ENCODE peak calls at places on chromosomes 2 and 18, in ten cellular contexts. V, I, Y, R, C, J, B, P, H and T are unnamed samples.

GRCh38 chr2:72367530-72368225 is 220.0 kb upstream of the CYP26B1 start:
- DNase-seq in H (peak; percentile 99), R (peak; percentile 95), I (peak; percentile 60), B (peak; percentile 85), P (peak; percentile 83), C (peak; percentile 52), Y (peak; percentile 95), V (no peak), J (no peak), T (peak; percentile 24)

GRCh38 chr2:241237047-241237446 is 48.6 kb downstream of the ANO7 start:
- DNase-seq in C (no peak), I (no peak), V (no peak), H (no peak), J (no peak), P (no peak), B (no peak), Y (no peak), R (no peak), T (no peak)

GRCh38 chr18:7070466-7070865 is 47.1 kb downstream of the LAMA1 start:
- DNase-seq in B (no peak), H (no peak), R (no peak), J (no peak), Y (no peak), C (no peak), V (no peak), I (no peak), P (no peak), T (no peak)

GRCh38 chr2:68110102-68110501 is 47.3 kb upstream of the C1D start:
- DNase-seq in I (no peak), B (no peak), Y (no peak), P (no peak), C (no peak), R (peak; percentile 16), H (no peak), V (no peak), J (no peak), T (no peak)

GRCh38 chr18:37456873-37457272 is 108.7 kb downstream of the CELF4 start:
- DNase-seq in B (no peak), C (no peak), I (no peak), V (no peak), H (no peak), Y (no peak), R (no peak), P (no peak), J (no peak), T (no peak)

GRCh38 chr2:240947607-240948006 is 41.5 kb downstream of the CROCC2 start:
- DNase-seq in I (no peak), J (peak; percentile 8), Y (no peak), R (no peak), V (no peak), B (no peak), P (no peak), C (no peak), H (no peak), T (no peak)

GRCh38 chr18:80244956-80245730 is 2.2 kb downstream of the PARD6G start:
- DNase-seq in H (no peak), C (no peak), V (no peak), R (no peak), Y (no peak), I (no peak), J (no peak), B (no peak), P (no peak), T (no peak)

GRCh38 chr2:207008105-207008990 is 69.0 kb downstream of the CPO start:
- DNase-seq in Y (no peak), H (peak; percentile 65), J (no peak), I (no peak), V (no peak), R (peak; percentile 7), C (peak; percentile 72), B (peak; percentile 31), P (peak; percentile 12), T (no peak)

GRCh38 chr18:49016648-49017539 is 66.1 kb upstream of the SMAD7 start:
- DNase-seq in I (no peak), Y (no peak), C (peak; percentile 76), P (peak; percentile 72), R (peak; percentile 78), B (peak; percentile 92), J (peak; percentile 57), H (peak; percentile 82), V (no peak), T (no peak)

GRCh38 chr2:66233981-66234380 is 200.9 kb upstream of the MEIS1 start:
- DNase-seq in Y (no peak), P (no peak), V (no peak), I (no peak), H (no peak), J (no peak), R (no peak), B (no peak), C (no peak), T (no peak)

GRCh38 chr18:49690307-49690706 is 123.0 kb downstream of the ACAA2 start:
- DNase-seq in I (no peak), R (peak; percentile 94), J (no peak), B (peak; percentile 98), Y (peak; percentile 50), H (peak; percentile 99), C (no peak), V (no peak), P (peak; percentile 21), T (no peak)

GRCh38 chr2:183347969-183348368 is 223.7 kb downstream of the NUP35 start:
- DNase-seq in H (no peak), R (no peak), J (no peak), I (no peak), P (no peak), Y (no peak), B (no peak), C (no peak), V (no peak), T (no peak)

GRCh38 chr2:183349046-183349445 is 224.8 kb downstream of the NUP35 start:
- DNase-seq in R (no peak), J (no peak), H (no peak), P (no peak), V (no peak), C (no peak), B (no peak), I (no peak), Y (no peak), T (no peak)

GRCh38 chr2:183348492-183348891 is 224.2 kb downstream of the NUP35 start:
- DNase-seq in C (no peak), P (no peak), R (no peak), I (no peak), J (no peak), B (no peak), H (no peak), V (no peak), Y (no peak), T (no peak)
- TF ChIP-seq CTCF in C (no peak), P (no peak), R (no peak), I (no peak), J (no peak), B (no peak), H (no peak), V (no peak), Y (no peak), T (no peak)

GRCh38 chr2:196096982-196097745 is 28.5 kb upstream of the DNAH7 start:
- DNase-seq in R (no peak), P (no peak), J (no peak), B (no peak), V (no peak), H (no peak), Y (no peak), C (peak; percentile 49), I (no peak), T (no peak)
- TF ChIP-seq CTCF in R (no peak), P (no peak), J (no peak), B (no peak), V (no peak), H (no peak), Y (no peak), C (no peak), I (no peak), T (no peak)

GRCh38 chr2:155905640-155906039 is 426.9 kb downstream of the NR4A2 start:
- DNase-seq in R (no peak), V (no peak), J (no peak), I (no peak), H (no peak), B (no peak), P (no peak), C (no peak), Y (no peak), T (no peak)

GRCh38 chr2:155908567-155908966 is 424.0 kb downstream of the NR4A2 start:
- DNase-seq in Y (no peak), C (no peak), I (no peak), R (no peak), P (no peak), V (no peak), H (peak; percentile 28), B (no peak), J (no peak), T (no peak)

GRCh38 chr2:155904720-155905119 is 427.8 kb downstream of the NR4A2 start:
- DNase-seq in C (no peak), V (no peak), H (no peak), R (no peak), J (no peak), Y (no peak), B (no peak), P (no peak), I (no peak), T (no peak)

DNA sequence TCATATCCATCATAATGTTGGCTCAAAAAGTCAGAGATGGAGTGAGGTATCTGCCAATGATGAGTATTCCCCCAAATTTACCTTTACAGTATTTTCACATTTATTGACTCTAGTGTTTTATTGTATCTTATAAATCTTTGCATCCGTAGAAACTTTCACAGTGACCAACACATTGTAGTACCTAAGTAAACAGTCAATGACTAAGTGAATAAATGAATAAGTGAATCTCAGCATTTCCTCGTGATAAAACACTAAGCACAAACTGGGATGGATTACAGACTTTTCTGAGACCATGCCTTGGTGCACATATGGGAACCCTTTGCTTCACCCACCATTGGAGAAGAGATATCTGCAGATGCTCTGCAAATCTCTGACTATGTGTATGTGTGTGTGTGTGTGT is 429.9 kb downstream of the NR4A2 start:
- DNase-seq in R (no peak), H (no peak), P (no peak), B (no peak), V (no peak), Y (no peak), C (no peak), I (no peak), J (no peak), T (no peak)
- TF ChIP-seq CTCF in R (no peak), H (no peak), P (no peak), B (no peak), V (no peak), Y (no peak), C (no peak), I (no peak), J (no peak), T (no peak)

GRCh38 chr2:136801628-136802027 is 36.3 kb downstream of the THSD7B start:
- DNase-seq in C (no peak), Y (no peak), V (no peak), J (no peak), R (no peak), B (no peak), P (no peak), I (no peak), H (no peak), T (no peak)

DNA sequence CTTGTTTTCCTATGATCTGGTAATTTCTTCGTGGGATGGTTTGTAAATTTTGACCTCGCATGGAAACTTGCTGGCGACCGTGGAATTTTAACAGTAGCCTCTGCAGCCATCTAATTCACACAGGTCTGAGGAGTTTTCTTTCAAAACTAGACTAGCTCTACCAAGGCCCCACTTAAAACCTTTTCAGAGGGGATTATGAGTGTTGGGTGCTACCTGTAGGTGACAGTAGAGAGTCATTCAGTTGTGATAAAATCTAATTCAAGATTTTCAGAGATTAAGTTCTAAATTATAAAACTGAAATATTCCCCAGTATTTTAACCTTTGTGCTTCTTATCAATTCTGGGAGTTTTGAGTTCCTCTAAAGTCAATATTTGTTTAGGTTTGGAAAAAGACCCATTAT is 31.0 kb downstream of the THSD7B start:
- DNase-seq in Y (no peak), J (no peak), I (no peak), R (no peak), H (no peak), P (no peak), C (no peak), V (no peak), B (no peak), T (no peak)
- TF ChIP-seq CTCF in Y (no peak), J (peak; percentile 34), I (no peak), R (peak; percentile 17), H (no peak), P (no peak), C (peak; percentile 73), V (peak; percentile 24), B (no peak), T (peak; percentile 30)